ENCODE peak calls at places on chromosomes 12 and 14, in eight cellular contexts. K is A549; F is CD8-positive, alpha-beta T cell; G is Caco-2; O is foreskin fibroblast; Q is IMR-90; J is skeletal muscle cell; X is epithelial cell of esophagus. P is an unnamed sample.

GRCh38 chr12:14952295-14952995 is 9.0 kb downstream of the ARHGDIB start:
- DNase-seq in K (peak), F (no peak), G (no peak), O (peak), Q (peak), J (peak), X (peak), P (no peak)

GRCh38 chr12:12024958-12025682 is 45.6 kb upstream of the BCL2L14 start:
- DNase-seq in K (no peak), F (no peak), G (no peak), O (no peak), Q (no peak), J (no peak), X (peak), P (no peak)

GRCh38 chr14:36880276-36880675 is 218.6 kb downstream of the PAX9 start:
- DNase-seq in K (no peak), F (no peak), G (no peak), O (no peak), Q (no peak), J (no peak), X (no peak), P (no peak)

GRCh38 chr14:32185097-32185496 is 16.7 kb upstream of the RNU6-7 start:
- DNase-seq in K (no peak), F (no peak), G (no peak), O (no peak), Q (no peak), J (no peak), X (no peak), P (no peak)

GRCh38 chr12:49983892-49984291 is 11.1 kb downstream of the AQP6 start:
- DNase-seq in K (no peak), F (no peak), G (no peak), O (peak), Q (peak), J (peak), X (peak), P (no peak)

GRCh38 chr14:77200406-77200985 is 18.9 kb downstream of the TMEM63C start:
- DNase-seq in K (no peak), F (no peak), G (no peak), O (no peak), Q (no peak), J (no peak), X (no peak), P (no peak)

GRCh38 chr14:31071151-31071550 is 45.0 kb upstream of the STRN3 start:
- DNase-seq in K (no peak), F (no peak), G (no peak), O (no peak), Q (no peak), J (no peak), X (no peak), P (no peak)

GRCh38 chr12:54217774-54218221 is 29.0 kb upstream of the SMUG1 start:
- DNase-seq in K (no peak), F (no peak), G (no peak), O (no peak), Q (no peak), J (no peak), X (peak), P (peak)

GRCh38 chr12:46442239-46442638 is 69.7 kb upstream of the SLC38A2 start:
- DNase-seq in K (no peak), F (no peak), G (no peak), O (peak), Q (peak), J (peak), X (peak), P (no peak)

GRCh38 chr14:87705439-87705896 is 287.5 kb downstream of the GALC start:
- DNase-seq in K (no peak), F (no peak), G (no peak), O (no peak), Q (no peak), J (no peak), X (no peak), P (no peak)

GRCh38 chr12:113138826-113139225 is 3.3 kb upstream of the RASAL1 start:
- DNase-seq in K (no peak), F (no peak), G (no peak), O (no peak), Q (no peak), J (no peak), X (no peak), P (no peak)

GRCh38 chr14:104019806-104020205 is 65.7 kb upstream of the ASPG start:
- DNase-seq in K (no peak), F (no peak), G (no peak), O (no peak), Q (no peak), J (no peak), X (no peak), P (no peak)

GRCh38 chr14:30874999-30875787 is 834 bp downstream of the COCH start:
- DNase-seq in K (no peak), F (no peak), G (peak), O (no peak), Q (no peak), J (no peak), X (no peak), P (no peak)

GRCh38 chr14:31118892-31119291 is 88.7 kb downstream of the HECTD1 start:
- DNase-seq in K (no peak), F (no peak), G (no peak), O (no peak), Q (no peak), J (no peak), X (no peak), P (no peak)

GRCh38 chr12:85680881-85681280 is 155.3 kb downstream of the RASSF9 start:
- DNase-seq in K (no peak), F (no peak), G (no peak), O (no peak), Q (no peak), J (no peak), X (no peak), P (no peak)

GRCh38 chr14:49659526-49660455 is 24.7 kb upstream of the DNAAF2 start:
- DNase-seq in K (peak), F (no peak), G (no peak), O (no peak), Q (no peak), J (no peak), X (peak), P (no peak)

GRCh38 chr12:55730447-55730820 is 1.6 kb upstream of the CD63 start:
- DNase-seq in K (no peak), F (no peak), G (no peak), O (no peak), Q (no peak), J (no peak), X (no peak), P (no peak)

GRCh38 chr14:39229222-39229543 is 4.5 kb upstream of the MIA2 start:
- DNase-seq in K (no peak), F (peak), G (no peak), O (peak), Q (peak), J (no peak), X (peak), P (no peak)

GRCh38 chr12:15830538-15830937 is 41.4 kb upstream of the EPS8 start:
- DNase-seq in K (no peak), F (no peak), G (no peak), O (no peak), Q (peak), J (peak), X (peak), P (no peak)

GRCh38 chr14:57834961-57835360 is 30.9 kb downstream of the SLC35F4 start:
- DNase-seq in K (no peak), F (no peak), G (no peak), O (no peak), Q (no peak), J (no peak), X (no peak), P (no peak)

GRCh38 chr12:45208604-45209487 is 7.0 kb upstream of the ANO6 start:
- DNase-seq in K (peak), F (no peak), G (no peak), O (peak), Q (peak), J (peak), X (peak), P (no peak)

GRCh38 chr14:100677925-100678765 is 48.5 kb upstream of the DLK1 start:
- DNase-seq in K (no peak), F (no peak), G (no peak), O (peak), Q (peak), J (peak), X (no peak), P (no peak)

GRCh38 chr12:115135800-115136211 is 451.8 kb upstream of the TBX3 start:
- DNase-seq in K (peak), F (no peak), G (no peak), O (peak), Q (peak), J (no peak), X (no peak), P (peak)

GRCh38 chr12:1640630-1641234 is 11.7 kb downstream of the WNT5B start:
- DNase-seq in K (no peak), F (no peak), G (no peak), O (no peak), Q (no peak), J (no peak), X (no peak), P (no peak)

GRCh38 chr12:131159660-131160059 is 206.0 kb downstream of the ADGRD1 start:
- DNase-seq in K (peak), F (no peak), G (no peak), O (no peak), Q (no peak), J (no peak), X (no peak), P (no peak)

GRCh38 chr14:56630707-56631106 is 51.1 kb downstream of the TMEM260 start:
- DNase-seq in K (no peak), F (no peak), G (no peak), O (no peak), Q (peak), J (peak), X (peak), P (no peak)

GRCh38 chr14:21026251-21026987 is 1.6 kb upstream of the NDRG2 start:
- DNase-seq in K (no peak), F (no peak), G (no peak), O (no peak), Q (no peak), J (no peak), X (no peak), P (no peak)

GRCh38 chr12:119444462-119445044 is 110.0 kb downstream of the CCDC60 start:
- DNase-seq in K (peak), F (peak), G (peak), O (no peak), Q (no peak), J (no peak), X (peak), P (no peak)

GRCh38 chr12:75848533-75848932 is 183.0 kb downstream of the PHLDA1 start:
- DNase-seq in K (no peak), F (no peak), G (no peak), O (no peak), Q (peak), J (peak), X (no peak), P (no peak)

GRCh38 chr14:90536511-90537191 is 139.8 kb downstream of the CALM1 start:
- DNase-seq in K (no peak), F (no peak), G (no peak), O (no peak), Q (no peak), J (no peak), X (no peak), P (peak)

GRCh38 chr14:58944226-58944769 is 244.2 kb upstream of the DAAM1 start:
- DNase-seq in K (peak), F (no peak), G (peak), O (no peak), Q (no peak), J (no peak), X (no peak), P (no peak)

GRCh38 chr12:52130695-52131094 is 51.2 kb downstream of the SMIM41 start:
- DNase-seq in K (no peak), F (no peak), G (no peak), O (no peak), Q (no peak), J (no peak), X (no peak), P (peak)

GRCh38 chr14:57574617-57575288 is 81.1 kb upstream of the CCDC198 start:
- DNase-seq in K (peak), F (no peak), G (peak), O (no peak), Q (no peak), J (no peak), X (peak), P (no peak)

GRCh38 chr14:52318829-52319604 is 4.9 kb downstream of the PTGER2 start:
- DNase-seq in K (no peak), F (no peak), G (no peak), O (no peak), Q (peak), J (no peak), X (no peak), P (no peak)

GRCh38 chr14:62409909-62410308 is 635.3 kb downstream of the KCNH5 start:
- DNase-seq in K (no peak), F (no peak), G (no peak), O (peak), Q (peak), J (peak), X (peak), P (no peak)

GRCh38 chr12:25756974-25757665 is 201.4 kb upstream of the RASSF8 start:
- DNase-seq in K (no peak), F (no peak), G (peak), O (no peak), Q (no peak), J (no peak), X (no peak), P (no peak)

GRCh38 chr14:69695664-69696527 is 71.0 kb upstream of the SRSF5 start:
- DNase-seq in K (no peak), F (no peak), G (no peak), O (no peak), Q (peak), J (no peak), X (peak), P (no peak)

GRCh38 chr14:69694730-69695663 is 71.9 kb upstream of the SRSF5 start:
- DNase-seq in K (no peak), F (no peak), G (no peak), O (no peak), Q (peak), J (no peak), X (peak), P (no peak)

GRCh38 chr14:69692542-69693053 is 74.3 kb upstream of the SRSF5 start:
- DNase-seq in K (no peak), F (no peak), G (no peak), O (no peak), Q (no peak), J (no peak), X (no peak), P (no peak)

GRCh38 chr14:69693823-69694729 is 72.9 kb upstream of the SRSF5 start:
- DNase-seq in K (peak), F (no peak), G (no peak), O (no peak), Q (no peak), J (no peak), X (peak), P (no peak)

DNA sequence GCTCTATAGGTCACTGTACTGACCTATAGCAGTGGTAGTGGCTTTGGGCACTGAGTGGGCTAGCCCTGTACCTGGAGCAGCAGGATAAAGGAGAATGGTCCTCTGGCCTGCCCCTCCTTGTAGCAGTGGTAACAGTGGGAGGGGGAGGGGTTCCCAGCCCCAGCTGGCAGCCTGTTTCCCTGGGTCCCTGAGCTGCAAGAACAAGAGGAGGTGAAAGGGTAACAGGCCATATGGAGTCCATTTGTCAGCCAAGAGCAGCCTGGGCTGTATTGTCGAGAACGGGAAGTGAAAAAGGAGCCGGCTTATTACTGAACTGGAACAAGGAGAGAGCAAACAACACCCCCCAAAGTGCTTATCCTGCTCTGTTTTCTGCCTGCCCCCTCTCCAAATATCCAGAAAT is 73.8 kb upstream of the SRSF5 start:
- DNase-seq in K (no peak), F (no peak), G (no peak), O (peak), Q (no peak), J (no peak), X (no peak), P (no peak)
- H3K4me3 ChIP-seq in K (no peak), F (no peak), G (no peak), O (no peak), Q (no peak), J (no peak), X (no peak), P (no peak)

DNA sequence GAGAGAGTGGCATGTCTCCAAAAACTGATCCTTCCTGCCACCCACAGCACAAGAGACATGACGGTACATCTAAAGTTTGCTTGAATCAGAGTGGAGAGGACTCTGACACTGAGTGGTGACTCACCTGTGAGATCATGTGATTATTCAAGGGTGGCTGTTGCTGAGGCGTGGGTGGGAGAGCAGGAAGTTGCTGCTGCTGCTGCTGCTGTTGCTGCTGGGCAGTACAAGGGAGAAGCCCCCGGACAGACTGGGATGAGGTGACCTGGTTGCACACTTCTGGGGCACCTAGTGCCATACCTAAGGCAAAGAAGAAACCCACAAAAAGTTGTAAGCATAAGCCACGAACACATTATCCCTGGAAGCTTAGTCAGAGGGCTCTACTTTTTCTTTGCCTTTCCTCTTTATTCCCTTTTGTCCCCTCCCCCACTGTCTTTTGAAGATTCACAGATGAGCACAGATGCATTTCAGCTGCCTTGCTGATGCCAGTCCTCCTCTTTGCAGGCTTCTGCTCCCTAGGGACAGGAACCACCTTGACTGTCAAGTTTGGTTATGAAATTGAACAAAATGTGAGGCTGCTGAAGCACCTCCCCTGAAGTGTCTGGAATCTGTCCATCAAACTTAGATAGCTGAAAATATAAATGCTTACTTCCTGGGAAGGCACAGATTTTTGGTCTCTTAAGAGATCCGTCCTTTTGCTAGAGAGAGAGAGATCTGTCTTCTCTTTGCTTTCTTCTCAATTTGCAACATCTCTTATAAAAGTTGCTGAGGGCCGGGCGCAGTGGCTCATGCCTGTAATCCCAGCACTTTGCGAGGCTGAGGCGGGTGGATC is 29.5 kb upstream of the STAC3 start:
- DNase-seq in K (peak), F (peak), G (peak), O (peak), Q (peak), J (peak), X (peak), P (no peak)
- H3K4me3 ChIP-seq in K (no peak), F (no peak), G (no peak), O (no peak), Q (peak), J (peak), X (no peak), P (no peak)

DNA sequence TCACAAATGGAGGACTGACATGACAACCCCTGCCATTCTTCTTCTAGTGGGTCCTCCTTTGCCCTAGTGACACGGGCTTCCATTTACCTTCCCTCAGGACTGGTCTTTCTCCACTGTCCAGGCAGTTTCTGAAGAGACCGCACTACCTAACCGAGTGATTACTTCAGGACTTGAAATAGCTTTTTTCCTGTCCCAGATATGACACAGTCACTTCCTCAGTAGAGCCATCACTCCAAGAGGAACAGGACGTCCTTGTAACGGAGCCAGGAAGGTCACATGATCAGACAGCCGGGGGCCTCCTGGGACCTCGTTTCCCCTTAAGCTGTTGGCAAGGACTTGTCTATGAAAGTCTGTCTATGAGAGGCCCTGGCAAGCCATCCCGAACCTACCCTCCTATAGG is 62.3 kb downstream of the FOS start:
- DNase-seq in K (no peak), F (no peak), G (no peak), O (no peak), Q (no peak), J (peak), X (no peak), P (peak)
- H3K4me3 ChIP-seq in K (no peak), F (no peak), G (no peak), O (no peak), Q (no peak), J (no peak), X (no peak), P (no peak)

GRCh38 chr12:110578522-110579238 is 4.4 kb downstream of the PPTC7 start:
- DNase-seq in K (no peak), F (no peak), G (no peak), O (no peak), Q (no peak), J (no peak), X (peak), P (no peak)

GRCh38 chr12:110581951-110582285 is 1.2 kb downstream of the PPTC7 start:
- DNase-seq in K (no peak), F (no peak), G (no peak), O (no peak), Q (no peak), J (no peak), X (peak), P (no peak)

GRCh38 chr12:110579889-110580253 is 3.2 kb downstream of the PPTC7 start:
- DNase-seq in K (no peak), F (no peak), G (no peak), O (no peak), Q (no peak), J (no peak), X (no peak), P (no peak)

GRCh38 chr12:110577717-110578521 is 5.2 kb downstream of the PPTC7 start:
- DNase-seq in K (peak), F (peak), G (no peak), O (peak), Q (peak), J (peak), X (peak), P (no peak)

DNA sequence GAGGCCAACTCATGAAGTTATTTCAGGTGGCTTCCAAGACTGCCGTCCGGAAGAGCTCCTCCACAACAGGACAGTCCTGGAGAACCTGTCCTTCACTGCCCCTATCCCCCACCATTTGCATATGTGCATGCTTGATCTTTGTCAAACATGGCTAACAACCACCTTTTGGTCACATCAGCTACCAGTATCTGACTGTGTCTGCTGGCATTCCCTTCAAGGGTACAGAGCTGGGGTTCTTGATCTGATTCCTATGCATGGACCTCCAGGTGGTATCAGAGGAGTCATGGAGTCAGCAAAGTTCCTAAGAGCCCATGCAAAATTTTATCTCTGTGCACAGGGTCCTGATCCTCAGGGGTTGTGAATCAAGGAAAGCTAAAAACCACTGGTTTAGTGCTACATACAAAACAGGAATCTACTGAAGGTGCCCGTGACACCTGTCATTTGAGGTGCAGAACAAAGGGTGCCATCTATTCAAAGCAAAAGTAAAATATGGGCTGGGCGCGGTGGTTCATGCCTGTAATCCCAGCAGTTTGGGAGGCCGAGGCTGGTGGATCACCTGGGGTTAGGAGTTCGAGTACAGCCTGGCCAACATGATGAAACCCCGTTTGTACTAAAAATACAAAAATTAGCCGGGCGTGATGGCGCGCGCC is 3.8 kb downstream of the PPTC7 start:
- DNase-seq in K (no peak), F (no peak), G (no peak), O (no peak), Q (no peak), J (no peak), X (no peak), P (no peak)
- H3K4me3 ChIP-seq in K (no peak), F (no peak), G (no peak), O (no peak), Q (no peak), J (no peak), X (no peak), P (no peak)